ENCODE peak calls at places on chromosomes 16 and 17, in seven cellular contexts. V is NCI-H1436; J is HTR-8/SVneo; G is activated CD4-positive, alpha-beta memory T cell treated with anti-CD3 and anti-CD28 coated beads, Interleukin-2, amount 10 ng/mL, durations not matched to agents 7 days and 5 days; E is EL; Z is stimulated activated CD4-positive, alpha-beta T cell treated with anti-CD3 and anti-CD28 coated beads, Interleukin-4, amount 100 ng/mL, for 1 hour; Y is GOT3. U is an unnamed sample.

GRCh38 chr17:74833501-74834361 is 26.0 kb downstream of the GRIN2C start:
- DNase-seq in V (no peak), J (no peak), G (no peak), E (peak), Z (no peak), Y (no peak), U (no peak)

GRCh38 chr17:73513426-73513825 is 130.8 kb downstream of the SDK2 start:
- DNase-seq in V (no peak), J (no peak), G (no peak), E (no peak), Z (no peak), Y (no peak), U (no peak)

GRCh38 chr16:56352351-56353053 is 72.8 kb downstream of the AMFR start:
- DNase-seq in V (no peak), J (no peak), G (no peak), E (no peak), Z (no peak), Y (no peak), U (no peak)

GRCh38 chr17:39972271-39972670 is 8.3 kb upstream of the PSMD3 start:
- DNase-seq in V (no peak), J (no peak), G (no peak), E (no peak), Z (no peak), Y (no peak), U (no peak)

GRCh38 chr16:89102035-89102776 is 8.6 kb downstream of the ACSF3 start:
- DNase-seq in V (no peak), J (no peak), G (no peak), E (no peak), Z (no peak), Y (no peak), U (no peak)

GRCh38 chr17:62109378-62109902 is 44.4 kb upstream of the MED13 start:
- DNase-seq in V (peak), J (peak), G (peak), E (peak), Z (peak), Y (no peak), U (peak)

GRCh38 chr17:50150354-50151040 is at the start of gene PPP1R9B:
- DNase-seq in V (no peak), J (no peak), G (no peak), E (no peak), Z (no peak), Y (no peak), U (no peak)

GRCh38 chr16:14104066-14104465 is 32.9 kb downstream of the MRTFB start:
- DNase-seq in V (no peak), J (no peak), G (no peak), E (no peak), Z (no peak), Y (no peak), U (no peak)

GRCh38 chr17:60401819-60402218 is 9.9 kb upstream of the USP32 start:
- DNase-seq in V (no peak), J (no peak), G (no peak), E (no peak), Z (no peak), Y (no peak), U (no peak)

GRCh38 chr17:53462393-53462811 is 360.3 kb upstream of the KIF2B start:
- DNase-seq in V (no peak), J (peak), G (no peak), E (peak), Z (no peak), Y (no peak), U (no peak)

GRCh38 chr16:11625769-11626168 is 39.0 kb upstream of the LITAF start:
- DNase-seq in V (no peak), J (no peak), G (no peak), E (no peak), Z (no peak), Y (no peak), U (no peak)

GRCh38 chr17:30379303-30380105 is 777 bp downstream of the CPD start:
- DNase-seq in V (no peak), J (no peak), G (peak), E (peak), Z (peak), Y (no peak), U (no peak)

U was measured in NCI-H345.